ENCODE peak calls at places on chromosomes 1 and 21, in five cellular contexts. E is osteocyte, V is kidney epithelial cell, L is NB4, F is GM13976. G is an unnamed sample.

GRCh38 chr1:101632548-101633256 is 364.0 kb downstream of the OLFM3 start:
- DNase-seq in V (no peak), F (no peak), L (no peak), E (no peak), G (no peak)

GRCh38 chr1:22229374-22229773 is 86.5 kb upstream of the WNT4 start:
- DNase-seq in F (no peak), L (no peak), V (peak; percentile 43), E (no peak), G (no peak)

GRCh38 chr1:1314678-1315335 is 6.4 kb downstream of the PUSL1 start:
- DNase-seq in F (no peak), V (no peak), L (no peak), E (no peak), G (no peak)

GRCh38 chr1:93827128-93827527 is 51.9 kb downstream of the DNTTIP2 start:
- DNase-seq in V (no peak), F (no peak), E (no peak), L (no peak), G (no peak)

GRCh38 chr1:25447547-25447946 is 16.9 kb downstream of the MACO1 start:
- DNase-seq in F (peak; percentile 50), L (no peak), E (no peak), V (no peak), G (peak; percentile 53)

GRCh38 chr1:199009447-199009846 is 370.6 kb downstream of the PTPRC start:
- DNase-seq in V (no peak), F (no peak), L (peak; percentile 74), E (no peak), G (peak; percentile 23)

GRCh38 chr1:8197493-8198282 is 120.2 kb upstream of the SLC45A1 start:
- DNase-seq in F (no peak), E (no peak), L (no peak), V (peak; percentile 81), G (no peak)

GRCh38 chr1:32981003-32981909 is 16.6 kb upstream of the RNF19B start:
- DNase-seq in V (peak; percentile 95), E (no peak), L (peak; percentile 90), F (peak; percentile 82), G (peak; percentile 87)

GRCh38 chr1:88104234-88104633 is 579.8 kb upstream of the PKN2 start:
- DNase-seq in V (no peak), F (no peak), L (no peak), E (no peak), G (no peak)

GRCh38 chr1:240352769-240353168 is 259.2 kb downstream of the GREM2 start:
- DNase-seq in F (no peak), V (no peak), L (peak; percentile 5), E (no peak), G (no peak)

GRCh38 chr1:208219659-208220282 is 24.4 kb downstream of the PLXNA2 start:
- DNase-seq in V (no peak), L (peak; percentile 86), E (no peak), F (no peak), G (no peak)

GRCh38 chr1:76379506-76379905 is 305.0 kb downstream of the ST6GALNAC3 start:
- DNase-seq in L (no peak), F (no peak), V (no peak), E (no peak), G (no peak)

GRCh38 chr1:82227286-82227685 is 426.6 kb downstream of the ADGRL2 start:
- DNase-seq in E (no peak), L (no peak), V (no peak), F (no peak), G (no peak)

GRCh38 chr1:157163273-157164127 is 25.3 kb upstream of the ETV3 start:
- DNase-seq in L (peak; percentile 64), F (peak; percentile 79), V (no peak), E (peak; percentile 91), G (peak; percentile 73)

GRCh38 chr1:59412705-59413326 is 115.9 kb downstream of the FGGY start:
- DNase-seq in L (peak; percentile 79), F (no peak), V (no peak), E (no peak), G (peak; percentile 15)

GRCh38 chr1:167582064-167582463 is 28.5 kb upstream of the CREG1 start:
- DNase-seq in F (no peak), L (no peak), V (no peak), E (no peak), G (no peak)

GRCh38 chr1:167482184-167482583 is 36.1 kb downstream of the CD247 start:
- DNase-seq in F (no peak), E (no peak), V (no peak), L (no peak), G (no peak)

GRCh38 chr1:197464039-197464438 is 196.0 kb downstream of the CRB1 start:
- DNase-seq in V (no peak), F (no peak), L (peak; percentile 21), E (no peak), G (no peak)

GRCh38 chr1:231118704-231119453 is 43.0 kb upstream of the TRIM67 start:
- DNase-seq in F (no peak), V (no peak), E (no peak), L (no peak), G (no peak)

GRCh38 chr1:22662318-22662717 is 9.3 kb downstream of the C1QB start:
- DNase-seq in F (no peak), E (no peak), L (peak; percentile 50), V (no peak), G (no peak)

GRCh38 chr1:222665964-222666363 is 46.3 kb downstream of the AIDA start:
- DNase-seq in E (no peak), V (no peak), F (no peak), L (no peak), G (no peak)

GRCh38 chr21:45330075-45330781 is 42.5 kb upstream of the POFUT2 start:
- DNase-seq in F (no peak), E (no peak), V (peak; percentile 93), L (no peak), G (no peak)

GRCh38 chr1:101236546-101237228 is at the start of gene S1PR1:
- DNase-seq in E (no peak), L (peak; percentile 33), F (peak; percentile 57), V (no peak), G (peak; percentile 15)

GRCh38 chr1:111236379-111236778 is 8.9 kb downstream of the CHI3L2 start:
- DNase-seq in F (no peak), L (no peak), E (no peak), V (no peak), G (no peak)

GRCh38 chr1:178643871-178644270 is 81.2 kb upstream of the RALGPS2 start:
- DNase-seq in F (no peak), E (no peak), L (no peak), V (no peak), G (no peak)

GRCh38 chr21:32941263-32941662 is 84.5 kb upstream of the OLIG2 start:
- DNase-seq in F (no peak), L (no peak), V (no peak), E (no peak), G (no peak)

GRCh38 chr1:2248854-2249558 is 20.9 kb downstream of the SKI start:
- DNase-seq in F (no peak), V (no peak), E (no peak), L (no peak), G (no peak)

GRCh38 chr1:91883470-91883869 is 2.5 kb downstream of the TGFBR3 start:
- DNase-seq in E (no peak), F (peak; percentile 61), L (peak; percentile 23), V (no peak), G (peak; percentile 60)

GRCh38 chr21:45420623-45421041 is 15.7 kb downstream of the COL18A1 start:
- DNase-seq in F (no peak), L (no peak), V (peak; percentile 67), E (no peak), G (no peak)

GRCh38 chr1:44531785-44532566 is 126.9 kb downstream of the RNF220 start:
- DNase-seq in L (peak; percentile 66), E (no peak), F (no peak), V (peak; percentile 55), G (peak; percentile 44)

GRCh38 chr1:167623951-167624350 is 6.1 kb upstream of the RCSD1 start:
- DNase-seq in L (no peak), E (no peak), F (no peak), V (no peak), G (no peak)

GRCh38 chr1:224733021-224733911 is 117.1 kb downstream of the CNIH3 start:
- DNase-seq in E (no peak), L (no peak), V (peak; percentile 29), F (peak; percentile 64), G (peak; percentile 64)

GRCh38 chr1:29832936-29833335 is 596.6 kb downstream of the PTPRU start:
- DNase-seq in F (no peak), E (peak; percentile 67), L (no peak), V (no peak), G (no peak)

DNA sequence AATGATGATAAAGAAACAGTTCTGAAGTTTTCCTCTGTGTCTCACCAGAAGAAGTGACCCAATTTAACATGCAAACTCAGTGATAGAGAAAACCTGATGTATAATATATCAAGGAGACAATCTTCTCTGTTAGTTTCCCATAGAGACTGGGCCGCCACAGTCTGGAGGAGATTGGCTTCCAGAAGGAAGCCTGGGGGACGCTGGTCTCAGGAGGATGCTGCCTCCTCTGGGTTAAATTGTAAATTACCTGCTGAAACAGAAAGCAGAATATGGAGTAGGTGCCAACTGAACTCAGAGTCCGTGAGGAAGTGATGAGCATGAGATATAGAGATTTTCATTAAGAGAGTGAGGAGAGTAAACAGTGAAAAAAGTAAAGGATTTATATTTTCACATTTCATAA is 15.8 kb downstream of the OR14I1 start:
- DNase-seq in L (peak; percentile 14), E (no peak), F (peak; percentile 60), V (no peak), G (peak; percentile 73)
- TF ChIP-seq CTCF in L (no peak), E (no peak), F (peak; percentile 55), V (no peak), G (peak; percentile 25)

GRCh38 chr1:20662110-20662475 is 924 bp upstream of the DDOST start:
- DNase-seq in E (no peak), V (no peak), L (peak; percentile 14), F (no peak), G (no peak)

GRCh38 chr1:20663969-20664715 is 3.0 kb upstream of the DDOST start:
- DNase-seq in L (no peak), V (no peak), F (no peak), E (no peak), G (no peak)

GRCh38 chr1:20663365-20663764 is 2.2 kb upstream of the DDOST start:
- DNase-seq in F (no peak), L (peak; percentile 29), V (no peak), E (no peak), G (no peak)

GRCh38 chr1:20660363-20661234 is 570 bp downstream of the DDOST start:
- DNase-seq in E (no peak), L (peak; percentile 32), V (no peak), F (no peak), G (no peak)

GRCh38 chr1:20661235-20662109 is at the start of gene DDOST:
- DNase-seq in F (peak; percentile 99), V (peak; percentile 93), E (peak; percentile 98), L (peak; percentile 98), G (peak; percentile 96)
- TF ChIP-seq CTCF in F (peak; percentile 18), V (peak; percentile 62), E (peak; percentile 61), L (peak; percentile 20), G (no peak)

GRCh38 chr1:160534823-160535605 is 12.0 kb upstream of the SLAMF6 start:
- DNase-seq in L (no peak), E (no peak), V (no peak), F (no peak), G (no peak)
- TF ChIP-seq CTCF in L (no peak), E (no peak), V (no peak), F (no peak), G (no peak)

DNA sequence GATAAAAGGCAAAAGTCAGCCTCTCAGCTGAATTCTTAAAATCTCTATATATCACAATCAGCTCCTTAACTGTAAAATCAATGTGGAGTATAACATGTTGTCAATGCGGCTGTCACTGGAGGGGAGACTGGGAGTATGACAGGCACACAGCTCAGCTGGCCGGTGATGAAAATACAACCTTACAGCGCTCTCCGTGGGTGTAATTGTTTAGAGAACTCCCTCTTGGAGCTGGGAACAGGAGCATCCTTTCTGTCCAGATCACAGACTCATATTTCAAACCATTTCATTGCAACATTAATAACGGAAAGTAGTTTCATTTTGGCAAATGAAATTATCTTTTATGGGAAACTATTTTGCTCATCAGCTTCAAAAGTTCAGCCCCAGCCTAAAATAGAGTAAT is 324.6 kb downstream of the KCTD3 start:
- DNase-seq in F (no peak), E (no peak), L (no peak), V (no peak), G (no peak)
- TF ChIP-seq CTCF in F (no peak), E (no peak), L (no peak), V (no peak), G (no peak)

G was measured in GM20000.